ENCODE peak calls at places on chromosomes 3 and 15, in four cellular contexts. V is HFF-Myc, W is lower lobe of right lung, Q is testis. Y is an unnamed sample.

GRCh38 chr3:104198136-104198535 is 1168.6 kb upstream of the ALCAM start:
- DNase-seq in W (no peak), V (no peak), Q (no peak), Y (no peak)

GRCh38 chr3:99966657-99967420 is 147.5 kb downstream of the FILIP1L start:
- DNase-seq in W (no peak), V (no peak), Q (peak), Y (no peak)

GRCh38 chr15:91919014-91919534 is 65.6 kb downstream of the SLCO3A1 start:
- DNase-seq in V (no peak), W (no peak), Q (no peak), Y (no peak)

GRCh38 chr3:89841041-89841440 is 733.6 kb downstream of the EPHA3 start:
- DNase-seq in Q (no peak), W (no peak), V (no peak), Y (no peak)

GRCh38 chr3:106578911-106579310 is 710.1 kb upstream of the CBLB start:
- DNase-seq in V (no peak), Q (no peak), W (no peak), Y (no peak)

GRCh38 chr3:154243353-154243752 is 80.9 kb downstream of the DHX36 start:
- DNase-seq in Q (no peak), V (no peak), W (no peak), Y (no peak)

GRCh38 chr3:50455133-50455532 is 48.3 kb downstream of the CACNA2D2 start:
- DNase-seq in W (no peak), Q (no peak), V (no peak), Y (no peak)

GRCh38 chr3:10933958-10934481 is 58.5 kb upstream of the SLC6A1 start:
- DNase-seq in W (peak), Q (no peak), V (no peak), Y (no peak)

GRCh38 chr3:134312873-134313838 is 61.1 kb downstream of the AMOTL2 start:
- DNase-seq in V (no peak), Q (peak), W (peak), Y (no peak)

GRCh38 chr3:51389423-51390183 is 1.5 kb upstream of the RBM15B start:
- DNase-seq in V (no peak), W (peak), Q (peak), Y (no peak)

GRCh38 chr3:174197416-174197815 is 661.7 kb upstream of the NAALADL2 start:
- DNase-seq in V (no peak), Q (no peak), W (no peak), Y (no peak)

GRCh38 chr15:75186044-75186443 is 15.6 kb upstream of the C15orf39 start:
- DNase-seq in W (no peak), V (no peak), Q (no peak), Y (no peak)

GRCh38 chr15:76221085-76221767 is 90.0 kb downstream of the ETFA start:
- DNase-seq in W (no peak), Q (no peak), V (no peak), Y (no peak)

GRCh38 chr3:186219211-186219638 is 110.3 kb upstream of the ETV5 start:
- DNase-seq in Q (no peak), W (no peak), V (no peak), Y (no peak)

GRCh38 chr3:108053025-108053424 is 37.8 kb downstream of the CD47 start:
- DNase-seq in V (no peak), W (peak), Q (no peak), Y (no peak)

GRCh38 chr3:70829101-70829500 is 516.7 kb upstream of the MDFIC2 start:
- DNase-seq in Q (no peak), W (no peak), V (no peak), Y (no peak)

GRCh38 chr15:68413363-68414255 is 18.4 kb downstream of the ITGA11 start:
- DNase-seq in Q (peak), V (no peak), W (no peak), Y (no peak)

GRCh38 chr3:70742081-70742480 is 429.6 kb upstream of the MDFIC2 start:
- DNase-seq in Q (no peak), W (no peak), V (no peak), Y (no peak)

GRCh38 chr15:34335176-34335575 is 2.4 kb downstream of the SLC12A6 start:
- DNase-seq in V (no peak), W (no peak), Q (no peak), Y (no peak)

GRCh38 chr3:138593488-138594149 is 441 bp downstream of the CEP70 start:
- DNase-seq in W (no peak), Q (no peak), V (no peak), Y (no peak)

GRCh38 chr15:67066041-67067021 is 929 bp downstream of the SMAD3 start:
- DNase-seq in V (no peak), Q (no peak), W (no peak), Y (no peak)

GRCh38 chr15:65870889-65871533 is 1.7 kb downstream of the RAB11A start:
- DNase-seq in Q (no peak), W (no peak), V (no peak), Y (no peak)

GRCh38 chr3:174355505-174355904 is 503.6 kb upstream of the NAALADL2 start:
- DNase-seq in Q (no peak), W (no peak), V (no peak), Y (no peak)

GRCh38 chr3:17632401-17633100 is 109.9 kb downstream of the TBC1D5 start:
- DNase-seq in Q (peak), W (no peak), V (no peak), Y (no peak)

GRCh38 chr3:148772835-148773234 is 54.8 kb upstream of the CPB1 start:
- DNase-seq in W (no peak), Q (no peak), V (no peak), Y (no peak)

GRCh38 chr3:73409405-73409804 is 215.3 kb downstream of the PDZRN3 start:
- DNase-seq in Q (no peak), W (no peak), V (peak), Y (no peak)

GRCh38 chr15:49865925-49866757 is 245.3 kb downstream of the DTWD1 start:
- DNase-seq in V (peak), W (no peak), Q (no peak), Y (no peak)

GRCh38 chr3:196620228-196620627 is 19.3 kb upstream of the NRROS start:
- DNase-seq in Q (no peak), W (peak), V (no peak), Y (no peak)

GRCh38 chr15:78077860-78078187 is 313 bp upstream of the TBC1D2B start:
- DNase-seq in Q (no peak), V (no peak), W (no peak), Y (no peak)

GRCh38 chr3:48426944-48427629 is 2.8 kb downstream of the PLXNB1 start:
- DNase-seq in W (no peak), V (no peak), Q (peak), Y (no peak)
- TF ChIP-seq CTCF in W (no peak), V (no peak), Q (no peak), Y (no peak)

GRCh38 chr3:120642368-120642948 is 39.6 kb downstream of the HGD start:
- DNase-seq in W (no peak), V (peak), Q (no peak), Y (no peak)
- TF ChIP-seq CTCF in W (no peak), V (no peak), Q (no peak), Y (no peak)

GRCh38 chr15:43346305-43346704 is 15.9 kb upstream of the LCMT2 start:
- DNase-seq in W (no peak), Q (no peak), V (no peak), Y (no peak)
- TF ChIP-seq CTCF in W (no peak), Q (no peak), V (no peak), Y (no peak)

DNA sequence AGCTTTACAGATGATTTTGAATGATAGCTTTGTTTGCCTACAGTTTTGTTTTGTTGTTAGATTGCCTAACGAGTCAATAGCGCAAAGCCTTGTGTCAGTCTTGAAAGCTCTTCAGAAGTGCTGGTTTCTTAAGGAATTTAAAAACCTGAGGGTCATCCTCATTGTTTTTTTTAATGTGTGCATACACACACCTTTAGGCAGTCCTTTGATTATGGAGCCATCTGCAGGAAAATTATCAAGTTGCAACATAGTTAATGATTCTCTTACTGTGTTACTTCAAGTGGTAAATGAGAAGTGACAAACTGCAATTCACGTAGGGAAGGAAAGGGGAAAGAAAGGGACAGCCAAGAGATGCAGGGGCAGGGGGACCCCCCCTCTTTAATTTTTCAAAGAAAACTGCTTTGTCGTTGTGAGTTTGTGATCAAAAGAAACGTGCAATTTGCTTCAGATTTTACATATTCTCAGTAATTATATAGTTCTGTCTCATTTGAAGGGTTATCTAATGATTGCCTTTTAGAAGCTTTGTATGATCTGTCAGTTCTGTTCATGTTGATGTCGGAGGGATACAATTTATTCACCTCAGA is 162.4 kb upstream of the CGNL1 start:
- DNase-seq in V (peak), Q (no peak), W (no peak), Y (no peak)
- TF ChIP-seq CTCF in V (peak), Q (peak), W (peak), Y (peak)